ENCODE peak calls at places on chromosome 16, in nine cellular contexts. D, C, O, Z, S, W, I, E and P are unnamed samples.

GRCh38 chr16:71912483-71912882 is 17.2 kb downstream of the IST1 start:
- DNase-seq in D (no peak), C (no peak), O (no peak), Z (no peak), S (no peak), W (no peak), I (no peak), E (no peak), P (no peak)

GRCh38 chr16:907361-907760 is 63.4 kb downstream of the LMF1 start:
- DNase-seq in D (no peak), C (no peak), O (no peak), Z (no peak), S (no peak), W (no peak), I (no peak), E (no peak), P (no peak)

GRCh38 chr16:74568961-74569631 is 37.8 kb downstream of the GLG1 start:
- DNase-seq in D (no peak), C (no peak), O (no peak), Z (no peak), S (no peak), W (no peak), I (no peak), E (no peak), P (no peak)

GRCh38 chr16:56869513-56870270 is 4.7 kb downstream of the SLC12A3 start:
- DNase-seq in D (no peak), C (no peak), O (no peak), Z (no peak), S (peak), W (peak), I (no peak), E (no peak), P (no peak)

GRCh38 chr16:79165541-79165940 is 435.0 kb downstream of the MAF start:
- DNase-seq in D (no peak), C (no peak), O (no peak), Z (no peak), S (no peak), W (no peak), I (no peak), E (no peak), P (peak)

GRCh38 chr16:80117731-80118130 is 423.1 kb upstream of the DYNLRB2 start:
- DNase-seq in D (no peak), C (no peak), O (no peak), Z (no peak), S (no peak), W (no peak), I (no peak), E (no peak), P (peak)

GRCh38 chr16:57266531-57267268 is 17.8 kb downstream of the PLLP start:
- DNase-seq in D (no peak), C (peak), O (no peak), Z (peak), S (no peak), W (peak), I (no peak), E (no peak), P (peak)

GRCh38 chr16:81940781-81941560 is 70.3 kb downstream of the SDR42E1 start:
- DNase-seq in D (no peak), C (no peak), O (no peak), Z (no peak), S (peak), W (peak), I (no peak), E (no peak), P (no peak)

GRCh38 chr16:57166951-57167350 is 18.9 kb downstream of the PSME3IP1 start:
- DNase-seq in D (peak), C (no peak), O (no peak), Z (no peak), S (no peak), W (no peak), I (no peak), E (no peak), P (peak)

GRCh38 chr16:521381-522210 is 5.9 kb upstream of the CAPN15 start:
- DNase-seq in D (no peak), C (no peak), O (no peak), Z (peak), S (no peak), W (no peak), I (no peak), E (no peak), P (no peak)

GRCh38 chr16:27685802-27686201 is 135.9 kb downstream of the KATNIP start:
- DNase-seq in D (no peak), C (peak), O (no peak), Z (no peak), S (no peak), W (no peak), I (no peak), E (no peak), P (no peak)

GRCh38 chr16:1964046-1964505 is 550 bp downstream of the RPS2 start:
- DNase-seq in D (no peak), C (peak), O (no peak), Z (no peak), S (no peak), W (no peak), I (no peak), E (no peak), P (no peak)

GRCh38 chr16:1961651-1962067 is 2.3 kb downstream of the NDUFB10 start:
- DNase-seq in D (no peak), C (no peak), O (no peak), Z (no peak), S (no peak), W (peak), I (no peak), E (no peak), P (no peak)

GRCh38 chr16:1965610-1966009 is 984 bp upstream of the RPS2 start:
- DNase-seq in D (no peak), C (no peak), O (no peak), Z (no peak), S (no peak), W (no peak), I (no peak), E (no peak), P (no peak)

GRCh38 chr16:1966460-1966859 is at the start of gene RNF151:
- DNase-seq in D (no peak), C (no peak), O (no peak), Z (no peak), S (no peak), W (no peak), I (no peak), E (no peak), P (no peak)

GRCh38 chr16:1964506-1965471 is at the start of gene RPS2:
- DNase-seq in D (peak), C (peak), O (peak), Z (peak), S (peak), W (peak), I (peak), E (peak), P (peak)
- TF ChIP-seq POLR2A in D (peak), C (peak), O (peak), Z (peak), S (peak), W (peak), I (peak), E (peak), P (peak)

GRCh38 chr16:22139732-22140131 is 22.6 kb upstream of the SDR42E2 start:
- DNase-seq in D (no peak), C (no peak), O (no peak), Z (no peak), S (no peak), W (no peak), I (no peak), E (no peak), P (no peak)

GRCh38 chr16:22141746-22142145 is 20.6 kb upstream of the SDR42E2 start:
- DNase-seq in D (no peak), C (no peak), O (no peak), Z (no peak), S (peak), W (peak), I (no peak), E (no peak), P (no peak)

GRCh38 chr16:22132801-22133200 is 29.5 kb upstream of the SDR42E2 start:
- DNase-seq in D (no peak), C (no peak), O (no peak), Z (no peak), S (no peak), W (no peak), I (no peak), E (no peak), P (no peak)

GRCh38 chr16:22139008-22139407 is 23.3 kb upstream of the SDR42E2 start:
- DNase-seq in D (no peak), C (no peak), O (no peak), Z (no peak), S (no peak), W (no peak), I (no peak), E (no peak), P (no peak)

DNA sequence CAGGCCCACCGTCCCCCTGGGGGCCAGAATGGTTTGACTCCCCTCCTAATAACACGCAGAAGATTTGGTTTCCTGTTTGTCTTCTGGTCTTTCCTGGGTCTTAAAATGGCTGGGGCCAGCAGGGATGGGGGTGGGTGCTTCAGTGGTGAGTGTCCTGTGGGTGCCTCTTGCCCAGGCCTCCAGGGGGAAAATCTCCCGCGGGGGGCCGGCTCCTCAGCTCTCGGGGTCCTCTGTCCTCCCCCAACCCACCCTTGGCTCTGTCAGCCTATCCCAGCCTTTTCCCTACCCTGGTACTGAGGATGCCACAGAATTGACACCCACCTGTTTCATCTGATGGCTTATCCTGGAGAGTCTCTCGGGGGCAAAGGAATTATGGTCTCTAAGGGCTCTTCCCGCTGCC is 23.8 kb upstream of the SDR42E2 start:
- DNase-seq in D (no peak), C (no peak), O (no peak), Z (no peak), S (no peak), W (no peak), I (no peak), E (no peak), P (no peak)
- TF ChIP-seq POLR2A in D (no peak), C (no peak), O (no peak), Z (no peak), S (no peak), W (no peak), I (no peak), E (no peak), P (no peak)

DNA sequence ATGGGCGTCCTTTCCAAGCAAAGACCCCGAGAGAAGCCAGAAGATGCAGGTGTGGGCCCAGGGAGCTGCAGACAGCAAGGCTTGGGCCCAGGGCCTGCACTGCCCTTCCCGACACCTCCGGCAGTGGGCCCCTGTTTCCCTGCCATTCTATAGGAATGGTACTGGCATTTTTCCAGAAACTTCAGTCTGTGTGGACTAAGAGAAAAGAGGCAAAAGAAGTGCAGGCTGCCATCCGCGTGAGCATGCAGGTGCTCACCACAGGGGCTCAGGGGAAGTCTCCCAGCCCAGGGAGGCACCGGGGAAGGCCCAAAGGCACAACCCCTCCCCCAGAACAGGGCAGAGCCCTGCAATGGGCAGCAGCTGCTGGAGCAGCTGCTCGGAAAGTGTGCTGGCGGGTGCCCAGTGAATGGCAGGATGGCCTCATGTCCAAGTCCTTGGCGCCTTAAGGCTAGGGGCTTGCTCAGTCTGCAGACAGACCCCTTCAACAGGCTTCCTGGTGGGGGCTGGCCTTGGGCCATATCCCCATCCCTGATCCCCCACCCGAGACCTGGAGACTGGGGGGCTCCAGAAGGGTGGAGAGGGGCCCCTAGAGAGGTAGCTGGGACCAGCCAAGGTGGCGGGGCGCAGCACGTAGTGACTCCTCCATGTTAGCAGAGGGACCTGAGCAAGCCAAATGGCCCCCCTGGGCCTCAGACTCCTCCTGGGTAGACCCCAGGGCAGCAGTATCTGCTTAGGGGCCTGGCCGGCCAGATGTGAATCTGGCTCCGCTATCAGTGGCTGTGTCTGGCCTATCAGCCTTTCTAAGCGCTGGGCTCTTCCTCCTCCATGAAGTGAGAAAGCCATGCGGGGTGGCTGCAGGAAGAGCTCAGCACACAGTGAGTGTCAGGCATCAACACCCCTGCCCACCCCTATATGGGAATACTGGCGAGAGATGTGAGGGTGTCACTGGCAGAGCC is 6.7 kb upstream of the TPPP3 start:
- DNase-seq in D (no peak), C (no peak), O (no peak), Z (no peak), S (no peak), W (no peak), I (no peak), E (no peak), P (no peak)
- TF ChIP-seq POLR2A in D (no peak), C (no peak), O (no peak), Z (no peak), S (no peak), W (no peak), I (no peak), E (no peak), P (no peak)

GRCh38 chr16:4680673-4681470 is 12.5 kb upstream of the NUDT16L1 start:
- DNase-seq in D (no peak), C (no peak), O (no peak), Z (peak), S (no peak), W (no peak), I (no peak), E (no peak), P (peak)
- TF ChIP-seq POLR2A in D (no peak), C (no peak), O (peak), Z (no peak), S (no peak), W (no peak), I (no peak), E (no peak), P (no peak)

GRCh38 chr16:15676506-15676905 is 26.5 kb downstream of the NDE1 start:
- DNase-seq in D (no peak), C (no peak), O (no peak), Z (no peak), S (no peak), W (no peak), I (no peak), E (no peak), P (no peak)

GRCh38 chr16:15671530-15672117 is 21.6 kb downstream of the NDE1 start:
- DNase-seq in D (no peak), C (no peak), O (no peak), Z (no peak), S (no peak), W (no peak), I (no peak), E (no peak), P (no peak)

GRCh38 chr16:15677447-15677846 is 27.4 kb downstream of the NDE1 start:
- DNase-seq in D (no peak), C (no peak), O (no peak), Z (no peak), S (no peak), W (no peak), I (no peak), E (no peak), P (no peak)

GRCh38 chr16:15674571-15674970 is 24.5 kb downstream of the NDE1 start:
- DNase-seq in D (no peak), C (no peak), O (no peak), Z (no peak), S (no peak), W (no peak), I (no peak), E (no peak), P (no peak)

GRCh38 chr16:15672514-15673167 is 22.6 kb downstream of the NDE1 start:
- DNase-seq in D (peak), C (peak), O (no peak), Z (peak), S (peak), W (peak), I (peak), E (peak), P (peak)
- TF ChIP-seq POLR2A in D (no peak), C (peak), O (no peak), Z (no peak), S (no peak), W (peak), I (no peak), E (no peak), P (peak)

DNA sequence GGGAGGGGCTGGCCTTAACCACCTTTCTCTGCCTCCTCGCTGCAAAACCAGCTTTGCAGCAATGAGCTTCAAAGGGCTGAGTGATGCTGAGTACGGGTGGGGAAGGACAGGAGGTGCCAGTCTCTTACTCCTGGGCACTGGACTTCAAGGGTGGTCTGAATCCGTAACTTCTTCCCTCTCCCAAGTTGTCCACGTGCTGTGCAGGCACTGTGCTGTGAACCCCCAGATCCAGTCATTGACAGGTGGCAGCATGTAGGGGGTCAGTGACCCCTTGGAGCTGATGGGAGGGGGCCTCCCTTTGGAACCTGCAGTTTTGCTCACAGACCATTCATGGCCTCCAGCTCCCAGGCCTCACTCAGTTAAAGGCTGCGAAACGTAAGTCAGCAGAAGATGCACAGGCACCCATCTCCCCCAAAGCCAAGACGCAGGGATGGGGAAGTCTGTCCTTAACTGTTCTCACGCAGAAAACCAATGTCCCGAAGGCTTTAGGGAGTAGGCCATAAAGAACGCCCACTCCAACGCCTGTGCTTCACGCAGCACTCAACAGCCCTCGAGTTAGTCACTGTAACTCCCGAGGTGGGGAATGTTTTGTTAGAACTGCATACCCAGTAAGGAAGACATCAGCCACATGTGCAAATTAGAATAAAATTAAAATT is 7.9 kb downstream of the LITAFD start:
- DNase-seq in D (no peak), C (no peak), O (no peak), Z (no peak), S (no peak), W (no peak), I (no peak), E (no peak), P (no peak)
- TF ChIP-seq POLR2A in D (no peak), C (no peak), O (no peak), Z (no peak), S (no peak), W (no peak), I (no peak), E (no peak), P (no peak)

DNA sequence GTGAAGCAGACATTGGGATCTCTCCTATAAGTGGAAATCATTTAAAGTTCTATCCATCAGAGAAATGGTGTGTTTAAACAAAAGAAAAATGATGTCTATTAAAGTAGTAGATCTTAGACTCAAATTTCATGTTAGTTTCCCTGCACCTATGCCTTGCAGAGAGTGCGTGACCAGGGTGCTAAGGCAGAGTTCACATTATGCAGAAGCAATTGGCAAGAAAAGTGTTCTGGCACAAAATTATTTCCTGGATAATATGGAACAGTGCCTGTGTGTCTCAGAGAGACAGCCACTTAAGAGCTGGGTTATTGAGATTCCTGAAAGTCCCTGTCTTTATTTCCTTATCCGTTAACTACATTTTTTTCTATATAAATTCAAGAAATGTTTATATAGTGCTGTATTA is 457.0 kb downstream of the CDH8 start:
- DNase-seq in D (no peak), C (no peak), O (no peak), Z (no peak), S (no peak), W (no peak), I (no peak), E (no peak), P (no peak)
- TF ChIP-seq POLR2A in D (no peak), C (no peak), O (no peak), Z (no peak), S (no peak), W (no peak), I (no peak), E (no peak), P (no peak)